ENCODE peak calls at places on chromosomes 3 and 15, in five cellular contexts. R is AG04450, Y is Daoy, G is H4, T is uterus. K is an unnamed sample.
A peak's percentile ranks its signal among the peaks of the same experiment; 100 is the strongest.

GRCh38 chr15:87817553-87817952 is 439.0 kb downstream of the NTRK3 start:
- DNase-seq in R (no peak), Y (peak; percentile 7), G (no peak), T (no peak), K (no peak)

GRCh38 chr15:82297546-82297945 is 34.9 kb downstream of the SAXO2 start:
- DNase-seq in R (no peak), Y (no peak), G (no peak), T (no peak), K (no peak)

GRCh38 chr3:183100376-183100775 is 1.1 kb upstream of the MCCC1 start:
- DNase-seq in R (no peak), Y (no peak), G (no peak), T (no peak), K (no peak)

GRCh38 chr3:143951351-143951971 is 20.2 kb upstream of the DIPK2A start:
- DNase-seq in R (no peak), Y (no peak), G (peak; percentile 34), T (no peak), K (peak; percentile 63)

GRCh38 chr3:157300091-157300490 is 136.6 kb upstream of the PTX3 start:
- DNase-seq in R (no peak), Y (no peak), G (no peak), T (no peak), K (no peak)

GRCh38 chr15:60137711-60138396 is 133.7 kb downstream of the FOXB1 start:
- DNase-seq in R (no peak), Y (peak; percentile 61), G (peak; percentile 32), T (no peak), K (no peak)

GRCh38 chr3:44999782-45000181 is 23.7 kb downstream of the EXOSC7 start:
- DNase-seq in R (no peak), Y (no peak), G (no peak), T (no peak), K (no peak)

GRCh38 chr3:32620911-32621310 is 50.3 kb upstream of the DYNC1LI1 start:
- DNase-seq in R (no peak), Y (no peak), G (no peak), T (no peak), K (no peak)

GRCh38 chr3:38782148-38782547 is 33.9 kb downstream of the SCN10A start:
- DNase-seq in R (no peak), Y (no peak), G (no peak), T (no peak), K (no peak)

GRCh38 chr3:5275529-5275928 is 88.0 kb downstream of the EDEM1 start:
- DNase-seq in R (no peak), Y (no peak), G (peak; percentile 43), T (no peak), K (no peak)

GRCh38 chr3:129068291-129068886 is 7.8 kb downstream of the GP9 start:
- DNase-seq in R (no peak), Y (no peak), G (no peak), T (no peak), K (peak; percentile 65)